ENCODE peak calls at places on chromosomes 7 and 10, in four cellular contexts. K is CD8-positive, alpha-beta memory T cell; W is astrocyte of the spinal cord; A is foreskin fibroblast. Q is an unnamed sample.

GRCh38 chr10:55801262-55801661 is 559.8 kb downstream of the ZWINT start:
- DNase-seq in A (no peak), W (no peak), K (no peak), Q (no peak)

GRCh38 chr10:58089739-58090138 is 178.0 kb downstream of the IPMK start:
- DNase-seq in A (no peak), K (no peak), W (no peak), Q (no peak)

GRCh38 chr10:103742779-103743178 is 112.6 kb downstream of the SH3PXD2A start:
- DNase-seq in A (no peak), K (no peak), W (no peak), Q (no peak)

GRCh38 chr7:74718336-74718735 is 55.5 kb upstream of the NCF1 start:
- DNase-seq in W (no peak), K (no peak), A (peak), Q (no peak)

GRCh38 chr7:69412331-69413146 is 185.7 kb upstream of the AUTS2 start:
- DNase-seq in K (no peak), W (no peak), A (no peak), Q (peak)

GRCh38 chr7:90552521-90552920 is 43.6 kb upstream of the CDK14 start:
- DNase-seq in A (peak), W (peak), K (no peak), Q (no peak)

GRCh38 chr7:46424934-46425333 is 503.9 kb upstream of the IGFBP3 start:
- DNase-seq in W (peak), K (no peak), A (no peak), Q (no peak)

GRCh38 chr7:157791261-157791660 is 454.5 kb downstream of the DNAJB6 start:
- DNase-seq in K (no peak), A (no peak), W (no peak), Q (no peak)

GRCh38 chr10:110444009-110444347 is 53.7 kb upstream of the DUSP5 start:
- DNase-seq in K (no peak), W (no peak), A (no peak), Q (no peak)

GRCh38 chr10:20466731-20467130 is 430.4 kb downstream of the NEBL start:
- DNase-seq in W (peak), K (no peak), A (peak), Q (no peak)

GRCh38 chr10:87626422-87626892 is 33.2 kb upstream of the PAPSS2 start:
- DNase-seq in W (no peak), K (no peak), A (no peak), Q (no peak)

GRCh38 chr7:133434246-133434865 is 181.5 kb downstream of the EXOC4 start:
- DNase-seq in W (peak), A (peak), K (no peak), Q (peak)

DNA sequence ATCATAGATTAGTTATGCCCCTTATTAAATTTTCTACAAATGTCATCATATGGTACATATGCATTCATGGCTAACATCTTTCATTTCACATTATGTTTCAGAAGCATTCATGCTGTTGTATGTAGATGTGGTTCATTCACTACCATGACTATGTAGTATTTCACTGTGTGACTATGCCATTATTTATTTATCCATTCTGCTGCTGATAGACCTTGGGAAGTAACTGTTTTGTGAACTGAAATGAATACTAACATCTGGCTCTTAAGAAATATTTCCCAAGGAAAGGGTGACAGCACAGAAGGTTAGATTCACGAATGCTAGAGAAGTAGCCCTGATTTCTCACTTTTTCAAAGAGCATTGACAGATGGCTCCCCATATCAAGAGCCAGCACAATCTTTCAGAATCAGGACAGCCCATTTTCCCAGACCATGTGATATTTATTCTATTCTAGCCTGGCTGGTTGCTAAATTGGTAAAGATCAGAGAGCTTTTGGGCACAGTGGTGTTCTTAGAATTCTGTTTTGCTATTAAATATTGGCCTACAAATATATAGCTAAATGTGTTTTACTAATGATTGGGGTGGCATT is 157.4 kb downstream of the DYNC1I1 start:
- DNase-seq in A (no peak), K (no peak), W (no peak), Q (no peak)
- H3K4me3 ChIP-seq in A (no peak), K (no peak), W (no peak), Q (no peak)

DNA sequence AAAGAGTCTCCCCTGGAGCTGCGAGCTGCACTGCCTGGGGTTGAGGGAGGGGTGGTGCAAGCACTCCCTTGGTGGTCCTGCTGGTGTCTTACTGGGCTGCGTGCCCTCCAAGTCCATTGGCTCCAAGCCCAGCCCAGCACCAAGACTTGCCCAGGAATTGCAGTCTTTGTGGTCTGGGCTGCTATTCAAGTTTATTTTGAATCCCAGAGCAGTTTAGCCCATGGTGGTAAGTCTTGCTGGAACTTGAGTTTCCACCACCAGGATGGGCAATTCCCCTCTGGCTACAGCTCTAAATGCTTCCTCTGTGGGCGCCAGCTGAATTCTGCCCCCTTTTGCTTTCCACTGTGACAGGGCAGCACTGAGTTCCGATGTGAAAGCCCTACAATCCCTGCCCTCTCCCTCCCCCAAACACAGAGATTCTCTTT is 25.1 kb downstream of the GALNT11 start:
- DNase-seq in A (no peak), W (peak), K (no peak), Q (no peak)
- H3K4me3 ChIP-seq in A (no peak), W (no peak), K (no peak), Q (no peak)

DNA sequence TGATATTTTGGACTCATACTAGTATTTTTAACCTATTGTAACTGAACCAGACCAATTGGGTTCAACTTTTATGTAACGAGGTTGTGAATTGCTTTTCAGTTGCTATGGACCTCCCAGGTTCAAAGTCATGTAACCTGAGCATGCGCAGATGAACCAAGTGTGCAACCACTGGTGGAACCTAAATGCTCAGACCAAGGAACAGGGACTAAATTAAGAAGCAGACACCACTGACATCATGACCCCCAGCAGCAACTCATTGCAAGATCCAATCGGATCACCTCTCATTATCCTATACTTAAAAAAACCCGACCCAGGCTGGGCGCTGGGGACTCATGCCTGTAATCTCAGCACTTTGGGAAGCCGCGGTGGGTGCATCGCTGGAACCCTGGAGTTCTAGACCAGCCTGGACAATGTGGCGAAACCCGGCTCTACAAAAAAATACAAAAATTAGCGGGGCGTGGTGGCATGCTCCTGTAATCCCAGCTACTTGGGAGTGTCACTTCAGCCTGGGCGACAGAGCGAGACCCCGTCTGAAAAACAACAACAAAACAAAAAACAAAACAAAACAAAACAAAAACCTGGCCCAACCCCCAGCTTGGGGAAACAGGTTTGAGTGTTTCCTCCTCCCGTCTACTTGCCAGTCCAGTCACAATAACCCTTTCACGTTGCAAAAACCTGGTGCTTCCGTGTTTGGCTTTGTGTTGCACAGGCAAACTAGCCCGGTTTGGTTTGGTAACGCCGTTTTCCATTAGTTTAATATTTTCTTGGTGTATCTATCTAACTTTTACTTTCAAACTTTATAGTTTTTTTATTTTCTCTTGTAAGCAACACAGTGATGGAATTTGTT is 11.3 kb upstream of the ZNF518A start:
- DNase-seq in A (no peak), W (no peak), K (no peak), Q (no peak)
- H3K4me3 ChIP-seq in A (no peak), W (no peak), K (no peak), Q (no peak)

GRCh38 chr10:68987611-68988010 is 992 bp upstream of the KIFBP start:
- DNase-seq in W (no peak), K (no peak), A (no peak), Q (no peak)

GRCh38 chr10:68988530-68989316 is at the start of gene KIFBP:
- DNase-seq in W (peak), A (peak), K (peak), Q (peak)

GRCh38 chr10:68997216-68997615 is 8.6 kb downstream of the KIFBP start:
- DNase-seq in A (no peak), W (no peak), K (no peak), Q (no peak)

GRCh38 chr10:68989317-68989990 is 851 bp downstream of the KIFBP start:
- DNase-seq in K (no peak), W (peak), A (peak), Q (no peak)

GRCh38 chr10:68992721-68993440 is 4.3 kb downstream of the KIFBP start:
- DNase-seq in K (no peak), A (peak), W (peak), Q (peak)
- H3K4me3 ChIP-seq in K (no peak), A (peak), W (no peak), Q (no peak)